ENCODE peak calls at places on chromosomes 11 and 22, in seven cellular contexts. H, Y, D, W, Q, N and C are unnamed samples.

GRCh38 chr22:36510966-36511881 is 4.4 kb upstream of the FOXRED2 start:
- DNase-seq in H (peak), Y (peak), D (no peak), W (no peak), Q (no peak), N (no peak), C (peak)

GRCh38 chr11:47372422-47372821 is 5.9 kb downstream of the SPI1 start:
- DNase-seq in H (no peak), Y (no peak), D (no peak), W (no peak), Q (no peak), N (no peak), C (no peak)

GRCh38 chr11:134074766-134075165 is 5.9 kb downstream of the JAM3 start:
- DNase-seq in H (no peak), Y (no peak), D (no peak), W (no peak), Q (no peak), N (no peak), C (no peak)

GRCh38 chr11:16204261-16204660 is 152.1 kb downstream of the SOX6 start:
- DNase-seq in H (no peak), Y (no peak), D (no peak), W (no peak), Q (no peak), N (no peak), C (no peak)

GRCh38 chr11:69217276-69218105 is 61.8 kb downstream of the SMIM38 start:
- DNase-seq in H (no peak), Y (no peak), D (peak), W (no peak), Q (no peak), N (no peak), C (no peak)

GRCh38 chr22:42365337-42365865 is 66.8 kb downstream of the NFAM1 start:
- DNase-seq in H (no peak), Y (peak), D (no peak), W (no peak), Q (no peak), N (no peak), C (no peak)

GRCh38 chr22:33006220-33006954 is 51.8 kb downstream of the SYN3 start:
- DNase-seq in H (no peak), Y (no peak), D (no peak), W (no peak), Q (no peak), N (no peak), C (no peak)

GRCh38 chr11:75147875-75148263 is 3.0 kb upstream of the SLCO2B1 start:
- DNase-seq in H (no peak), Y (no peak), D (peak), W (peak), Q (no peak), N (no peak), C (no peak)

GRCh38 chr11:45805305-45806071 is 539 bp downstream of the SLC35C1 start:
- DNase-seq in H (peak), Y (peak), D (peak), W (peak), Q (no peak), N (peak), C (peak)

GRCh38 chr11:77127969-77128691 is at the start of gene MYO7A:
- DNase-seq in H (no peak), Y (peak), D (peak), W (peak), Q (no peak), N (no peak), C (peak)

GRCh38 chr11:23320131-23320530 is 459.9 kb upstream of the CCDC179 start:
- DNase-seq in H (no peak), Y (no peak), D (no peak), W (no peak), Q (no peak), N (no peak), C (no peak)

GRCh38 chr11:69512790-69513189 is 31.3 kb downstream of the LINC01488 start:
- DNase-seq in H (no peak), Y (no peak), D (no peak), W (no peak), Q (no peak), N (no peak), C (no peak)

GRCh38 chr22:25722223-25723015 is 19.6 kb upstream of the MYO18B start:
- DNase-seq in H (no peak), Y (no peak), D (no peak), W (no peak), Q (no peak), N (no peak), C (no peak)

GRCh38 chr22:30423296-30423958 is 2.1 kb upstream of the MTFP1 start:
- DNase-seq in H (peak), Y (peak), D (no peak), W (no peak), Q (no peak), N (no peak), C (no peak)

GRCh38 chr22:29946220-29946619 is 63.2 kb downstream of the MTMR3 start:
- DNase-seq in H (no peak), Y (no peak), D (no peak), W (no peak), Q (no peak), N (no peak), C (no peak)

DNA sequence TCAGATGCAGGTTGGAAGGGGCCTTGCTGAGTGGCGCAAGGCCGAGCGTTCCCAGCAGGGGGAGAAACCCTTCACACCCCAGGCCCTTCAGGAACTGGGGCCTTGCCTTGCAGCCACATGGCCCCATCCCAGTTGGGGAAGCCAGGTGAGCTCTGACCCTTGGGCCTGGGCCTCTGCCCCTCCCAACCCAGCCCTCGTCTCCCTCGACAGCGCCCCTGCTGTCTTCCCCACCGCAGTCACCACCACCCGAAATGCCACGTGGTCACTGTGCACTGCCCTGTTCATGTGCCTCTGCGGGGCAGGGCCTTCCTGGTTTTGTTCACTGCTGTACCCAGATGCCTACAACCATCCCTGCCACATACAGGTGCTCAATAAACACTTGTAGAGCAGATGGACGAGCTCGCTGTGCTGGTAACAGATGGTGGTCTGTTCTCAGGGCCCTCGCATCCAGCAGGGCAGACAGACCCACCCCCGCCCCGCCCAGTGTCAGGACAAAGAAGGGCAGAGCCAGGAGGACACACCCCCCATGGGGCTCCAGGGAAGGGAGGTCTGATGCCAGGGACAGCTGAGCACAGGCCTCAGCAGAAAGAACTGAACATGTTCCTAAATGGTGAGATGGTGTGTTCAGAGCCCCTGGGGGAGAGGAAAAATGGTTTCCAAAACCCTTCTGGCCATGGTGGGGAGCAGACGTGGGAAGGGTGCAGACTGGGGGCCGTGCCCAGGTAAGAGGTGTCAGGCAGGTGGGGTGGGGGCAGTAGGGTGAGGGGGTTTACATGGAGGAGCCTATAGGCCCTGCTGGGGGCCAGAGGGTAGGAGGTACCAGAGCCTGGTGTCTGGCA is 3.7 kb downstream of the POLR2L start:
- DNase-seq in H (peak), Y (peak), D (no peak), W (no peak), Q (no peak), N (no peak), C (no peak)
- TF ChIP-seq CTCF in H (peak), Y (peak), D (no peak), W (no peak), Q (peak), N (peak), C (peak)

DNA sequence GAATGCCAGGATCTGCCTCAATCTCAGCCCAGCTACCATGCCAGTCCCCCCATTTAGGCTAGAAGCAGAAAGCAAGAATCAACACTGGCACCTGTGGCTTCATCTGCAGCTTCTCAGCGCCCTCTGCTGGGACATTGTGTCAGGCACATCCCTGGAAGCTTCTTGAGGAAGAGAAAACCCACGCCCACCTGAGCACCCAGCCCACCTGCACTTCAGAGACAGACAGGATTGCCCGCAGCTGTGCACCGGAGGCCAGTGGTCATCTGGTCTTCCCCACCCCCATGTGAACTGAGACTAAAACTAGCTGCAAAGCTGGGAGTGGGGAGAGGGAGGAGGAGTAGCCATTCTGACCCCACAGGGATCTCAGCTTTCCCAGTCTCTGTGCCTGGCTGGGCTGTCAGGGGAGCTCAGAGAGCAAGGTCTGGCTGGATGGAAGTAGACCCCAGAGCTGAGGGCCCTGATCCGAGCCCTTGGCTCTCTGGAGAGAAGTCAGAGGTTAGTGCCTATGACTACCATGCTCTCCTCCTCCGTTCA is 66.8 kb downstream of the FEZ1 start:
- DNase-seq in H (peak), Y (peak), D (peak), W (peak), Q (no peak), N (no peak), C (peak)
- TF ChIP-seq CTCF in H (peak), Y (peak), D (peak), W (peak), Q (peak), N (peak), C (peak)

GRCh38 chr11:128207861-128208321 is 379.5 kb downstream of the ETS1 start:
- DNase-seq in H (peak), Y (no peak), D (no peak), W (no peak), Q (no peak), N (peak), C (peak)
- TF ChIP-seq CTCF in H (no peak), Y (no peak), D (no peak), W (no peak), Q (no peak), N (no peak), C (no peak)

GRCh38 chr11:80826808-80827207 is 1386.0 kb upstream of the TENM4 start:
- DNase-seq in H (no peak), Y (no peak), D (no peak), W (no peak), Q (no peak), N (no peak), C (no peak)

GRCh38 chr11:80837051-80837450 is 1396.2 kb upstream of the TENM4 start:
- DNase-seq in H (no peak), Y (no peak), D (no peak), W (no peak), Q (no peak), N (no peak), C (no peak)

DNA sequence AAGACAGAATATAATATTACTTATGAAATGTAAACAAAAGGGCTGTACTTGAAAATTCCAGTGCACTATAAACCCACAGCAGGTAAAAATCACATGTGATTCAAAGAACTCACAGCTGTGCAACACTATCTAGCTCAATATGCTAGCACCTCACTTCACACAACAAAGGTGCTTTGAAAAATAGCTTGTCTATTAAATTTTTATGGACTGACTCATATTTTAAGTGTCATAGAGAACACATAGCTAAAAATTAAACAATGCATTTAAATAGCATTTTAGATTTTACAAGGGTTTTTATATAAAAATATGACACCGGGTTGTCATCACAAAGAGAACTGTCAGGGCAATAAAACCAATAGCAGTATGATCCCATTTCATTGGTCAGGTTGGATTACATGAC is 1390.5 kb upstream of the TENM4 start:
- DNase-seq in H (peak), Y (no peak), D (no peak), W (no peak), Q (no peak), N (no peak), C (no peak)
- TF ChIP-seq CTCF in H (no peak), Y (no peak), D (no peak), W (no peak), Q (no peak), N (no peak), C (no peak)

GRCh38 chr11:64306563-64306875 is 1.2 kb downstream of the ESRRA start:
- DNase-seq in H (no peak), Y (no peak), D (no peak), W (no peak), Q (no peak), N (no peak), C (no peak)

GRCh38 chr11:64306876-64307622 is 1.7 kb downstream of the ESRRA start:
- DNase-seq in H (no peak), Y (no peak), D (no peak), W (no peak), Q (no peak), N (no peak), C (no peak)

GRCh38 chr11:64304316-64305072 is 830 bp upstream of the ESRRA start:
- DNase-seq in H (peak), Y (peak), D (peak), W (peak), Q (peak), N (peak), C (peak)

GRCh38 chr11:64305075-64305690 is at the start of gene ESRRA:
- DNase-seq in H (peak), Y (peak), D (peak), W (peak), Q (peak), N (peak), C (peak)

DNA sequence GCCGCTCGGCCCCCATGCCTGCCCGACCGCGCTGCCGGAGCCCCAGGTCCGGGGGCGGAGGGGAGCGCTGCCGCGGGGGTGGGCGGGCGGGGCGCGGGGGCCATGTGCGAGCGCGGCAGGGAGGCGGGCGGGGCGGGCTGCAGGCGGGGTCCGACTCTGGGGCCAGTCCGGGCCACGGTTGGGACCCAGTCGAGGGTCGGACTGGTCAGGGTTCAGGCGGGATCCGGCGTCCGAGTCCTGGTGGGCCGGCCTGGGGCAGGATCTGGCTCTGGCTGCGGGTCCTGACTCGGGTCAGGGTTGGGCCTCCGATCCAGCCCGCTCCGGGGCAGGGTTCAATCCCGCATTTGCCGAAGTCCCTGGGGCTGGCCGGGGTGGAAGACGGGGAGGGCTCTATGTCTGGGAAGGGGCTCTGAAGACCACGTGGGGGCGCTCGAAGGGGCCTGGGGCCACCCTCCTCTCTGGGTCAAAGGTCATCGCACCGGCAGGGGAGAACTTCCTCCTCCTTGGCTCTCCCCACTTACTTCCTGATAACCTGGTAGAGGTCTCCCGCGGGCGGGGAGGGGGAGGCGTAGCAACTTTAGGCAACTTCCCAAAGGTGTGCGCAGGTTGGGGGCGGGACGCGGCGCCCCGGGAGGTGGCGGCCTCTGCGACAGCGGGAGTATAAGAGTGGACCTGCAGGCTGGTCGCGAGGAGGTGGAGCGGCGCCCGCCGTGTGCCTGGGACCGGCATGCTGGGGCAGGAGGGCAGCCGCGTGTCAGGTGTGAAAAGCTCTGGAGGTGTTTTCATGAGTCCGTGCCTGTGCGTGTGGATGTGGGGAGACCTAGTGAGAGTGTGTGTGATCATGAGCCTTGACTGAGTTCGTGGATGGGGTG is 603 bp downstream of the ESRRA start:
- DNase-seq in H (peak), Y (peak), D (peak), W (peak), Q (no peak), N (no peak), C (no peak)
- TF ChIP-seq CTCF in H (peak), Y (peak), D (peak), W (peak), Q (peak), N (peak), C (peak)

GRCh38 chr11:129230006-129230405 is 37.9 kb upstream of the ARHGAP32 start:
- DNase-seq in H (no peak), Y (no peak), D (no peak), W (no peak), Q (no peak), N (no peak), C (no peak)
- TF ChIP-seq CTCF in H (no peak), Y (no peak), D (peak), W (peak), Q (no peak), N (no peak), C (peak)

DNA sequence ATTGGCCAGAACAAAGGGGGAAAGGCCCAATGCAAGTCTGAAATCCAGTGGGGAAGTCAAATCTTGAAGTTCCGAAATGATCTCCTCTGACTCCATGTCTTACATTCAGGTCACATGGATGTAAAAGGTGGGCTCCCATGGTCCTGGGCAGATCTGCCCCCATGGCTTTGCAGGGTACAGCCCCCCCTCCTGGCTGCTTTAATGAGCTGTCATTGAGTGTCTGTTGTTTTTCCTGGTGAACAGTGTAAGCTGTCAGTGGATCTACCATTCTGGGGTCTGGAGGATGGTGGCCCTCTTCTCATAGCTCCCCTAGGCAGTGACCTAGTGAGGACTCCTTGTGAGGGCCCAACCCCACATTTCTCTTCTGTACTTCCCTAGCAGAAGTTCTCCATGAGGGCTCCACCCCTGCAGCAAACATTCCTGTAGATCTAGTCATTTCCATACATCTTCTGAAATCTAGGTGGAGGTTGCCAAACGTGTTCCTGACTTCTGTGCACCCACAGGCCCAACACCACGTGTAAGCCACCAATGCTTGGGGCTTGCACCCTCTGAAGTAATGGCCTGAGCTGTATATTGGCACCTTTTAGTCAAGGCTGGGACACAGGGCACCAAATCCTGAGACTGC is 9.3 kb downstream of the CARD18 start:
- DNase-seq in H (peak), Y (no peak), D (no peak), W (no peak), Q (no peak), N (no peak), C (no peak)
- TF ChIP-seq CTCF in H (no peak), Y (no peak), D (no peak), W (no peak), Q (no peak), N (no peak), C (peak)